ENCODE peak calls at places on chromosome 17, in four cellular contexts. I is epithelial cell of proximal tubule, J is prostate gland, S is fibroblast of the aortic adventitia. Z is an unnamed sample.

GRCh38 chr17:72270530-72270929 is 149.7 kb downstream of the SOX9 start:
- DNase-seq in J (peak), S (peak), I (no peak), Z (peak)

GRCh38 chr17:1563786-1564613 is 1.4 kb upstream of the PITPNA start:
- DNase-seq in S (no peak), J (no peak), I (no peak), Z (no peak)

GRCh38 chr17:67629963-67630320 is 87.8 kb upstream of the NOL11 start:
- DNase-seq in I (no peak), J (no peak), S (peak), Z (no peak)

GRCh38 chr17:38701504-38702165 is 3.4 kb upstream of the MLLT6 start:
- DNase-seq in S (peak), I (no peak), J (no peak), Z (no peak)

GRCh38 chr17:8185580-8186445 is 4.2 kb downstream of the BORCS6 start:
- DNase-seq in I (no peak), J (peak), S (peak), Z (no peak)

GRCh38 chr17:50660042-50660886 is 25.6 kb downstream of the ABCC3 start:
- DNase-seq in S (peak), I (no peak), J (peak), Z (no peak)

GRCh38 chr17:29007456-29008455 is 1.9 kb upstream of the SEZ6 start:
- DNase-seq in I (peak), J (no peak), S (peak), Z (no peak)

GRCh38 chr17:21041753-21042433 is 918 bp downstream of the USP22 start:
- DNase-seq in I (no peak), J (peak), S (peak), Z (no peak)

GRCh38 chr17:42985225-42985624 is 4.9 kb downstream of the RUNDC1 start:
- DNase-seq in I (no peak), S (no peak), J (no peak), Z (no peak)

GRCh38 chr17:20925954-20926353 is 116.9 kb downstream of the USP22 start:
- DNase-seq in S (no peak), I (no peak), J (no peak), Z (no peak)

GRCh38 chr17:37527249-37527851 is 37.7 kb downstream of the DUSP14 start:
- DNase-seq in J (peak), S (peak), I (peak), Z (peak)

GRCh38 chr17:13598353-13599167 is 3.2 kb downstream of the HS3ST3A1 start:
- DNase-seq in I (no peak), J (no peak), S (peak), Z (no peak)

GRCh38 chr17:42783062-42783777 is 2.8 kb downstream of the WNK4 start:
- DNase-seq in I (no peak), S (peak), J (no peak), Z (no peak)

GRCh38 chr17:8894673-8895578 is 27.5 kb upstream of the PIK3R6 start:
- DNase-seq in S (peak), I (peak), J (peak), Z (peak)

GRCh38 chr17:43530303-43531081 is 15.6 kb downstream of the ETV4 start:
- DNase-seq in I (no peak), J (peak), S (peak), Z (no peak)

GRCh38 chr17:73338050-73338491 is 26.3 kb upstream of the CDC42EP4 start:
- DNase-seq in J (no peak), S (peak), I (no peak), Z (no peak)

GRCh38 chr17:66476014-66476413 is 173.6 kb downstream of the PRKCA start:
- DNase-seq in J (no peak), I (no peak), S (no peak), Z (no peak)

GRCh38 chr17:34173221-34173620 is 81.9 kb upstream of the CCL2 start:
- DNase-seq in S (peak), I (no peak), J (no peak), Z (no peak)

GRCh38 chr17:30093463-30094147 is 23.0 kb upstream of the NSRP1 start:
- DNase-seq in I (no peak), J (peak), S (peak), Z (no peak)

GRCh38 chr17:39118674-39119419 is 32.6 kb downstream of the PLXDC1 start:
- DNase-seq in S (no peak), J (no peak), I (no peak), Z (no peak)

GRCh38 chr17:73988110-73988509 is 215.4 kb upstream of the RPL38 start:
- DNase-seq in J (no peak), I (no peak), S (no peak), Z (no peak)

GRCh38 chr17:79043931-79044320 is 20.0 kb downstream of the C1QTNF1 start:
- DNase-seq in S (no peak), J (no peak), I (no peak), Z (no peak)

GRCh38 chr17:39963826-39964225 is 1.0 kb downstream of the GSDMA start:
- DNase-seq in J (no peak), I (no peak), S (no peak), Z (no peak)

GRCh38 chr17:35890774-35891155 is 10.6 kb upstream of the CCL5 start:
- DNase-seq in S (no peak), J (no peak), I (no peak), Z (no peak)

DNA sequence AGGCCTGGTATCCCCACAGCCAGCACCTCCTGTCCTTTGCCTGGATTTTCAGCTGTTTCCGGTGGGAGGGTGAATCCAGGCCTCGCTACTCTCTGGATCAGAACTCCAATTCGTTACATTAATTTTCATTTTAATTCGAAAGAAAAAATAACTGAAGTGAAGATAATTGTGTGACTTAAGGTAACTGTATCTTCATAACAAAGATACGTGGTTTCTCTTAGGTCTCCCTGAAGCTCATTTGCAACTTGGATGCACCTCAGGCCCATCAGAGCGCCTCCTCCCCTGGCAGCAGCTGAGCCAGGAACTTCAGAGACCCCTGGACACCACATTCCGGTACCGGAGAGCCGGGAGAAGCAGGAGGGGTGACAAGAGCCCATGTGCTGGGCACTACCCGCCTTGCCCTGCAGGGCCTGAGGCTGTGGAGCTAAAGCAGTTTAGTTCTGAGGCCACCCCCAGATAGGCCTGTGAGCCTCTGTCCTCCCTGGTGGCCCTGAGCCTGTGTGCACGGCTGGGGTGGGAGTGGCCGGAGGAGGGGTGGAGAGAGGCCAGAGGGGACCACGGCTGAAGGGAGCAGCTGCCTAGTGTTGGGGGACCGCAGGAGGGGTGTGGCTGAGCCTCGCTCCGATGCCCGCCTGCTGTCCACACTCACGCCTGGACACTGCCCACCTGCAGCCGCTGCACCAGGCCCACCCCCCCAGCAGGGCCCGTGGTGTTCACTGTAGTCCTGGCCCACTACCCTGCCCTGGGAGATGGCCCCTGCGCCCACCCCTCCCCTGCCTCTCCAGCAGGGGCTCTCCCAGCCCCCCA is 11.4 kb upstream of the DUS1L start:
- DNase-seq in S (no peak), J (no peak), I (no peak), Z (no peak)
- TF ChIP-seq CTCF in S (no peak), J (no peak), I (no peak), Z (no peak)

GRCh38 chr17:76076100-76076764 is 1.7 kb downstream of the GALR2 start:
- DNase-seq in J (no peak), I (no peak), S (no peak), Z (no peak)
- H3K4me3 ChIP-seq in J (no peak), I (no peak), S (no peak), Z (no peak)

DNA sequence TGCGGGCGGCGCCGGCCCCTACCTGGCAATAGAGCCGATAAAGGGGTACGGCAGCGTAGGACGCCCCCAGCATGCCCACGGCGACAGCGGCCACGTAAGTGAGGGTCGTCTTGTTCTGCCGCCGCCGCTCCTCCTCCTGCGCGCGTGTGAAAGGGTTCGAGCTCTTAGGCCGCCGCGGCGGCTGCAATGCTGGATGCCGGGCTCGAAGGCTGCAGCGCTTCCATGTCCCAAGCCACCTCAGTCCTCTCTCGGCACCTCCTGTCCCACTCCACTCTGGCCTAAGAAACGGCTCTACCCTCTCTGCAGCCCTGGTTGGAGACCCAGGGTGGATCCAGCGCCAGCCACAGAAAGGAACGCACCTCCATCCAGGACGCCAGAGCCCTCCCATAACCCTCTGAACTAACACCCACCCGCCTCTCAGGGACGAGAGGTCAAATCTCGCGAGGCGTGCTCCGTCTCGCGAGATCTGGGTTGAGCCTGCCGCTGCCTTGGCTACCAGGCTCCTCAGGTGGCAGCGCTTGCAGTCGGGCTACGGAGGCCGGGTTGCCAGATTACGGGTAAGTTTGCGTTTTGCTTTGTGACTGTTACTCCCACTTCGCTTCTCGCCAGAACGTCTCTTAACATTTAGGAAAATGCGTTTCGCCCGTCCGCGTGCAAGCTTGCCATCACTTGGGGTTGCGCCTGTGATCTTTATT is at the start of the genes COX11 and STXBP4:
- DNase-seq in J (peak), I (peak), S (peak), Z (peak)
- TF ChIP-seq CTCF in J (peak), I (no peak), S (peak), Z (no peak)

GRCh38 chr17:69415431-69415830 is 934 bp downstream of the MAP2K6 start:
- DNase-seq in I (no peak), S (no peak), J (no peak), Z (no peak)
- H3K4me3 ChIP-seq in I (peak), S (no peak), J (peak), Z (peak)

DNA sequence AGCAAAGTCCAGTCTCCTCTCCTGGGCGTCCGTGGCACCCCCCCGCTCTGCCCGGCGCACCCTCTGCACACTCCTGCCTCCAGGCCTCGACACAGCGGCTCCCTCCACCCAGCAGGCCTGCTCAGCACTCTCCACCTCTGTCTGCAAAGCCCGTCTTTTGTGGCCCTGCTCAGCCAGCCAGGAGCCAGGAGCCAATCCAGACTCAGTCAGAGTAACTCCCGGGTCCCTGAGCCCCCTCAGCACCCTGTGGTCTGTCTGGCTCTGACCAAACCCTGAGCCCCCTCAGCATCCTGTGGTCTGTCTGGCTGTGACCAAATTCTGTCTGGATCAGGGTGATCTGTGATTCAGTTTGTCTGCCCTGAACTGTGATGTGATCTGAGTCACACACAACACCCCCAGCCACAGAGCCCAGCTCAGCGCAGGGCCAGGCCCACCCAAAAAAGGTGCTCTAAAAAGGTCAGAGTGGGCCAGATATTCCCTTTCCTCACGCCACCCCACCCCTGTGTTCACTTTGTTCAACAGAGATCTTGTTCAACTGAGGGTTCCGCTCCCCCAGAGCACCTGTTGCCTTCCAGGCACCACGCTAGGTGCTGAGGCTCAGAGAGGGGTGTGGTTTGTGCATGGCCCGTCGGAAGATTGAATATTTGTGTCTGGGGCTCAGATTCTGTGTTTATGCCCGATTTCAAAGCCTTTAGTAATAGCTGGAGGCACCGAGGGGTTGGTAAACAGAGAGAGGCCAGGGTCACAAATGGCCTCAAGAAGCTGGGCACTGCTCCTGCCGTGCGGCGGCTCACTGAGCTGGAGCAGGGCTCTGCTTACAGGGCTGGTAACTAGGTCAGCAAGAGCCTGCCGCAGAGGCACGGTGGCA is 5.9 kb downstream of the ITGAE start:
- DNase-seq in S (peak), J (no peak), I (no peak), Z (no peak)
- TF ChIP-seq CTCF in S (no peak), J (no peak), I (no peak), Z (no peak)

DNA sequence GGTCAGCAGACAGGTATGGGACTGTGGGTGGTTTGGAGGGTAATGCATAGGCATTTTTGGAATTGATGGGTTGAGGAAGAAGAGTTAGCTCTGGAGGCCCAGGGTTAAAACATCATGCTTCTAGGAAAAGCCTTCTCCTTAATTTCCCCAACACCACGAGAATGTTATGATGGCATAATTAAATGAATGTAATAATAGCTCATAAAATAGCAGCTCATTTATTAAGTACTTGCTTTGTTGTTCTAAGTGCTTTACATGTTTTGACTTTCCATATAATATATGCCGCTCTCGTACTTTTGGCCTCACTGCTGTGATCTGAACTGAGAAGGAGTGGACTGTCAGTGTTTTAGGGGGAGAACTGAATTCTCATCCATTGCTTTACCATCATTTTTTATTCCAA is 14.3 kb downstream of the LIMD2 start:
- DNase-seq in J (no peak), S (no peak), I (no peak), Z (no peak)
- H3K4me3 ChIP-seq in J (no peak), S (no peak), I (no peak), Z (no peak)

Z was measured in LNCaP clone FGC.